ENCODE peak calls at places on chromosomes 16 and 17, in four cellular contexts. R, B, H and G are unnamed samples.
A peak's percentile ranks its signal among the peaks of the same experiment; 100 is the strongest.

GRCh38 chr17:20999044-20999573 is 43.7 kb downstream of the USP22 start:
- DNase-seq in R (no peak), B (no peak), H (no peak), G (no peak)

GRCh38 chr16:87060026-87060986 is 256.9 kb downstream of the C16orf95 start:
- DNase-seq in R (no peak), B (peak; percentile 51), H (no peak), G (peak; percentile 58)

GRCh38 chr16:12754824-12755543 is 48.7 kb downstream of the CPPED1 start:
- DNase-seq in R (no peak), B (no peak), H (no peak), G (no peak)

GRCh38 chr16:89241187-89242003 is 23.9 kb downstream of the ZNF778 start:
- DNase-seq in R (peak; percentile 54), B (peak; percentile 68), H (peak; percentile 47), G (peak; percentile 78)

GRCh38 chr17:7440113-7440822 is 956 bp downstream of the FGF11 start:
- DNase-seq in R (no peak), B (peak; percentile 66), H (no peak), G (peak; percentile 37)

GRCh38 chr16:56513972-56514371 is 5.9 kb downstream of the BBS2 start:
- DNase-seq in R (peak; percentile 2), B (peak; percentile 48), H (peak; percentile 48), G (peak; percentile 67)

GRCh38 chr17:82257473-82257872 is 16.0 kb downstream of the CSNK1D start:
- DNase-seq in R (peak; percentile 34), B (no peak), H (no peak), G (no peak)

GRCh38 chr16:75593825-75594820 is 27.9 kb downstream of the GABARAPL2 start:
- DNase-seq in R (no peak), B (no peak), H (peak; percentile 80), G (peak; percentile 18)